ENCODE peak calls at places on chromosome 21, in five cellular contexts. X, S, V, Z and K are unnamed samples. For H3K36me3, the result is how much of the 10 kb centered on the place peaks cover.

GRCh38 chr21:38911523-38912354 is 106.0 kb downstream of the ETS2 start:
- DNase-seq in X (no peak), S (no peak), V (no peak), Z (no peak), K (no peak)

GRCh38 chr21:21921410-21922232 is 923.4 kb downstream of the NCAM2 start:
- DNase-seq in X (no peak), S (no peak), V (no peak), Z (no peak), K (no peak)

GRCh38 chr21:19908386-19908785 is 1089.8 kb upstream of the NCAM2 start:
- DNase-seq in X (no peak), S (no peak), V (no peak), Z (no peak), K (no peak)

GRCh38 chr21:17527240-17527639 is 14.4 kb downstream of the CXADR start:
- DNase-seq in X (no peak), S (no peak), V (no peak), Z (no peak), K (no peak)

GRCh38 chr21:42768324-42769121 is 110.8 kb downstream of the WDR4 start:
- DNase-seq in X (no peak), S (no peak), V (peak), Z (no peak), K (no peak)

GRCh38 chr21:42785666-42786427 is 93.5 kb downstream of the WDR4 start:
- DNase-seq in X (no peak), S (peak), V (no peak), Z (no peak), K (no peak)

GRCh38 chr21:15604424-15604823 is 125.4 kb upstream of the USP25 start:
- DNase-seq in X (no peak), S (no peak), V (no peak), Z (peak), K (no peak)

GRCh38 chr21:17441370-17441769 is 71.5 kb upstream of the CXADR start:
- DNase-seq in X (no peak), S (no peak), V (no peak), Z (peak), K (no peak)

GRCh38 chr21:42097860-42098259 is 26.7 kb downstream of the UMODL1 start:
- DNase-seq in X (no peak), S (peak), V (peak), Z (peak), K (peak)

GRCh38 chr21:44574457-44575306 is 1.2 kb downstream of the KRTAP10-4 start:
- DNase-seq in X (no peak), S (peak), V (no peak), Z (peak), K (peak)

GRCh38 chr21:44763451-44764318 is 37.9 kb downstream of the UBE2G2 start:
- DNase-seq in X (no peak), S (peak), V (no peak), Z (no peak), K (no peak)

GRCh38 chr21:42640486-42640885 is 12.9 kb upstream of the PDE9A start:
- DNase-seq in X (no peak), S (peak), V (peak), Z (no peak), K (peak)

GRCh38 chr21:34625194-34625593 is 10.3 kb upstream of the RCAN1 start:
- DNase-seq in X (no peak), S (no peak), V (no peak), Z (no peak), K (no peak)

GRCh38 chr21:43979654-43980053 is 32.5 kb upstream of the TRAPPC10 start:
- DNase-seq in X (no peak), S (no peak), V (peak), Z (no peak), K (no peak)

GRCh38 chr21:29610960-29611359 is 312.2 kb downstream of the BACH1 start:
- DNase-seq in X (no peak), S (no peak), V (no peak), Z (no peak), K (no peak)

GRCh38 chr21:28821276-28822063 is 171.2 kb downstream of the LTN1 start:
- DNase-seq in X (no peak), S (no peak), V (no peak), Z (no peak), K (no peak)

GRCh38 chr21:41346758-41347157 is 15.1 kb upstream of the MX2 start:
- DNase-seq in X (no peak), S (no peak), V (no peak), Z (no peak), K (no peak)

GRCh38 chr21:37244506-37245083 is 22.5 kb downstream of the VPS26C start:
- DNase-seq in X (no peak), S (no peak), V (no peak), Z (no peak), K (no peak)

GRCh38 chr21:41933259-41934079 is 20.3 kb downstream of the C2CD2 start:
- DNase-seq in X (no peak), S (peak), V (no peak), Z (peak), K (no peak)

GRCh38 chr21:36968414-36968813 is 1.9 kb upstream of the HLCS start:
- DNase-seq in X (no peak), S (no peak), V (no peak), Z (no peak), K (no peak)

GRCh38 chr21:37389456-37389855 is 22.9 kb downstream of the DYRK1A start:
- DNase-seq in X (no peak), S (no peak), V (no peak), Z (no peak), K (no peak)

GRCh38 chr21:38422067-38422466 is 76.2 kb downstream of the ERG start:
- DNase-seq in X (no peak), S (no peak), V (no peak), Z (no peak), K (no peak)

GRCh38 chr21:44755227-44755626 is 43.9 kb upstream of the TSPEAR start:
- DNase-seq in X (no peak), S (no peak), V (no peak), Z (no peak), K (no peak)

GRCh38 chr21:44013380-44014088 is 1.4 kb downstream of the TRAPPC10 start:
- DNase-seq in X (no peak), S (no peak), V (no peak), Z (no peak), K (no peak)

GRCh38 chr21:33244781-33245105 is 15.0 kb downstream of the IFNAR2 start:
- DNase-seq in X (no peak), S (no peak), V (no peak), Z (no peak), K (no peak)
- H3K36me3 ChIP-seq in X (under half), S (half or more), V (under half), Z (under half), K (under half)

DNA sequence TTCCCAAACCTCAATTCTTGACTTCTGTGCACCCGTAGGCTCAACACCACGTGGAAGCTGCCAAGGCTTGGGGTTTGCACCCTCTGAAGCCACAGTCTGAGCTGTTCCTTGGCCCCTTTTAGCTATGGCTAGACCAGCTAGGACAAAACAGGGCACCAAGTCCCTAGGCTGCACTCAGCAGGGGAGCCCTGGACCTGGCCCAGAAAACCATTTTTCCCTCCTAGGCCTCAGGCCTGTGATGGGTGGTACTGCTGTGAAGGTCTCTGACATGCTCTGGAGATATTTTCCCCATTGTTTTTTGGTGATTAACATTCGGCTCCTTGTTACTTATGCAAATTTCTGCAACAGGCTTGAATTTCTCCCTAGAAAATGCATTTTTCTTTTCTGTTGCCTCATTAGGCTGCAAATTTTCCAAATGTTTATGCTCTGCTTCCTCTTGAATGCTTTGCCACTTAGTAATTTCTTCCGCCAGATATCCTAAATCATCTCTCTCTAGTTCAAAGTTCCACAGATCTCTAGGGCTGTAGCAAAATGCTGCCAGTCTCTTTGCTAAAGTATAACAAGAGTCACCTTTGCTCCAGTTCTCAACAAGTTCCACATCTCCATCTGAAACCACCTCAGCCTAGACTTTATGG is 69.0 kb upstream of the KRTAP19-8 start:
- DNase-seq in X (no peak), S (no peak), V (no peak), Z (no peak), K (no peak)
- H3K36me3 ChIP-seq in X (under half), S (under half), V (under half), Z (under half), K (under half)

GRCh38 chr21:33414926-33415325 is 11.7 kb downstream of the IFNGR2 start:
- DNase-seq in X (no peak), S (no peak), V (no peak), Z (no peak), K (no peak)
- H3K36me3 ChIP-seq in X (under half), S (half or more), V (under half), Z (half or more), K (under half)

DNA sequence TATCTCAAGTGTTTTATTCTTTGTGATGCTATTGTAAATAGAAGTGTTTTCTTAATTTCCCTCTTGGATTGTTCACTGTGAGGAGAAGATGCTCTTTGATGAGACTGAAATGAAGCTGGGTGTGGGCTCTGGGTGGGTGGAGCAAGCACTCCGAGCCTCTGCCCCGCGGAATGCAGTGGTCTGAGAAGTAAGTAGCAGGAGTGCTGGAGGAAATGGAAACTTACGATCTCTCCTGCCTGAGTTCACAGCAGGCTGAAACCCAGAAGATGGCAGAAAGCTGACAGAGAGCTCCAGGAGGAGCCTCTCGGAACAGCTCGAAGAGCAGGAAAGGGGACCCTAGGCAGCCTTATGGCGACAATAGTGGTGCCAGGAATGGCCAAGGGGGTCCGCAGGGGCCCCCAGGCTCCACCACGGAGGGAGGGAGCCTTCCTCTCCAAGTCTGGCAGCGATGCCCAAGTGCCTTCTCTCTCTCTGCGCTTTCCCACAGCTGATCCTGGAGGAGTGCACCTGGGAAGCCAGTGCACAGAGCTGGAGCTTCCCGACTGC is 126.8 kb upstream of the COL6A1 start:
- DNase-seq in X (no peak), S (no peak), V (no peak), Z (no peak), K (no peak)
- H3K36me3 ChIP-seq in X (under half), S (under half), V (under half), Z (under half), K (under half)

GRCh38 chr21:46650476-46651098 is 15.1 kb downstream of the PRMT2 start:
- DNase-seq in X (no peak), S (no peak), V (no peak), Z (no peak), K (no peak)
- H3K36me3 ChIP-seq in X (half or more), S (half or more), V (under half), Z (half or more), K (under half)